ENCODE peak calls at places on chromosomes 4 and X, in five cellular contexts. M is GM06990, V is PC-9, K is A549, G is RWPE2. L is an unnamed sample.

GRCh38 chrX:65574356-65574755 is 39.8 kb upstream of the LAS1L start:
- DNase-seq in K (no peak), V (no peak), M (no peak), G (no peak), L (no peak)

GRCh38 chr4:1683903-1684755 is at the start of gene FAM53A:
- DNase-seq in M (peak; percentile 90), V (peak; percentile 56), G (peak; percentile 80), K (peak; percentile 84), L (peak; percentile 94)

GRCh38 chr4:152778656-152779512 is 646 bp downstream of the TIGD4 start:
- DNase-seq in V (no peak), G (no peak), K (peak; percentile 5), M (no peak), L (peak; percentile 52)

GRCh38 chr4:83850435-83850834 is 314.5 kb downstream of the GPAT3 start:
- DNase-seq in G (no peak), M (no peak), V (no peak), K (peak; percentile 66), L (no peak)

GRCh38 chrX:153688900-153689590 is 1.3 kb downstream of the SLC6A8 start:
- DNase-seq in G (no peak), M (no peak), K (no peak), V (no peak), L (no peak)

GRCh38 chr4:176002007-176002623 is 63.5 kb upstream of the WDR17 start:
- DNase-seq in M (peak; percentile 84), V (peak; percentile 34), G (no peak), K (peak; percentile 17), L (no peak)

GRCh38 chr4:18593297-18594002 is 571.9 kb upstream of the LCORL start:
- DNase-seq in M (peak; percentile 3), G (no peak), V (no peak), K (peak; percentile 64), L (no peak)

GRCh38 chr4:110049951-110050925 is 137.6 kb downstream of the EGF start:
- DNase-seq in V (no peak), G (no peak), M (no peak), K (peak; percentile 34), L (no peak)

GRCh38 chrX:132953358-132953757 is 5.1 kb downstream of the HS6ST2 start:
- DNase-seq in V (no peak), K (no peak), M (no peak), G (no peak), L (no peak)

GRCh38 chr4:38842998-38843397 is 13.6 kb downstream of the TLR6 start:
- DNase-seq in G (no peak), V (no peak), K (no peak), M (no peak), L (no peak)

GRCh38 chr4:75089206-75089605 is 156.3 kb downstream of the PARM1 start:
- DNase-seq in G (no peak), V (no peak), K (no peak), M (no peak), L (no peak)

GRCh38 chrX:107374116-107374515 is 75.3 kb upstream of the FRMPD3 start:
- DNase-seq in M (no peak), V (no peak), G (no peak), K (no peak), L (no peak)

GRCh38 chr4:11769425-11769824 is 340.7 kb upstream of the HS3ST1 start:
- DNase-seq in M (no peak), G (no peak), K (no peak), V (no peak), L (no peak)

GRCh38 chrX:72061091-72061490 is 70.6 kb downstream of the RTL5 start:
- DNase-seq in V (no peak), M (no peak), G (no peak), K (no peak), L (peak; percentile 2)

GRCh38 chr4:142155347-142155746 is 519.0 kb downstream of the IL15 start:
- DNase-seq in K (no peak), V (no peak), M (no peak), G (no peak), L (no peak)

GRCh38 chr4:80138556-80139538 is 58.5 kb upstream of the PRDM8 start:
- DNase-seq in K (no peak), M (peak; percentile 20), G (no peak), V (no peak), L (no peak)

GRCh38 chrX:67437821-67438220 is 106.0 kb upstream of the AR start:
- DNase-seq in M (no peak), G (no peak), V (no peak), K (no peak), L (no peak)

DNA sequence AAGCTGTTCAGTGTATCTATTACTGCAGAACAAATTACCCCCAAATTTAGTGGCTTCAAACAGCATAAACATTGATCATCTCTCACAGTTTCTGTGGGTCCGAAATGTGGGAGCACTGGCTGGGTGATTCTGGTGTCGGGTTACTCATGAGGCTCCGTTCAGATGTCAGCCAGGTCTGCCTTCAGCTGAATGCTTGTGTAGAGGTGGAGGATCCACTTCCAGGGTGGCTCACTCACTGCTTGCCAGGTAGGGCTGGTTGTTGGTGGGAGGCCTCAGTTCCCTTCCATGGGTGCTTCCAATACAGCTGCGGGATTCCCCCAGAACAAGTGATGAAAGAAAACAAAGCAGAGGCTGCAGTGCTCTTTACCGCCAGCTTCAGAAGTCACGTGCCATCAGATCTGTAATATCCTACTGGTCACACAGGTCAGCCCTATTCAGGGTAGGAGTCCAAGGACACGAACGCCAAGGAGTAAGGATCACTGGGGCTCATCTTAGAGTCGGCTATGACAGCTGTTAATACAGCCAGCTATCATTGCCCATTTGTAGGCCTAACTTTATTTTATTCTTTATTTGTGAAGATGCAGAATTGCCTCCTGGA is 1.1 kb upstream of the SMIM43 start:
- DNase-seq in M (no peak), V (no peak), G (no peak), K (no peak), L (no peak)
- TF ChIP-seq CTCF in M (no peak), V (no peak), G (no peak), K (no peak), L (no peak)

GRCh38 chrX:10769165-10769564 is 148.8 kb upstream of the MID1 start:
- DNase-seq in K (peak; percentile 46), G (no peak), V (no peak), M (no peak), L (no peak)
- TF ChIP-seq CTCF in K (peak; percentile 61), G (peak; percentile 52), V (peak; percentile 60), M (peak; percentile 71), L (peak; percentile 75)

GRCh38 chrX:49166914-49167739 is 4.6 kb downstream of the MAGIX start:
- DNase-seq in K (no peak), G (no peak), M (peak; percentile 65), V (no peak), L (no peak)
- TF ChIP-seq CTCF in K (no peak), G (no peak), M (no peak), V (no peak), L (no peak)

DNA sequence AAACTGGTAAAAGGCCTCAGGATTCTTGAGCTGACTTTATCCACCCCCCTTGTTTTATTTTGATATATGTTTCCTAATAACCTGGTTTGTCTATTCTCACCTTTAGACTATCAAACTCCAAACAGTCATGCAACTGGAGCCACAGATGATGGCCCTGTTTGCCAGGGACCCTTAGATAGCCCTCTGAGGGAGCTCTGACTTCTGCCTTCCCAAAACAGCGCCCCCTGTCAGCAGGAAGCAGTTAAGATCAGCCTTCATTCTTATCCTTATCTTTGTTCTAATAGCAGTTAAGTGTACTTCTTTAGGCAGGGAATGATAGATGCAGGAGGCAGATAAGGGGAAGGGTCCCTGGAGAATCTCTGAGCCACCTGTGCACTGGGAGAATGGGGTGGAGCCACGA is 27.5 kb upstream of the CXCL13 start:
- DNase-seq in G (no peak), M (no peak), K (no peak), V (no peak), L (no peak)
- TF ChIP-seq CTCF in G (no peak), M (peak; percentile 31), K (no peak), V (no peak), L (peak; percentile 44)

L was measured in chondrocyte.